ENCODE peak calls at places on chromosomes 1 and 21, in seven cellular contexts. One of them, this sample, is unnamed.

GRCh38 chr21:45875881-45876280 is 105.7 kb upstream of the COL6A1 start:
- DNase-seq in stomach: no peak
- DNase-seq in K562: no peak
- DNase-seq in H1: no peak
- DNase-seq in ovary: peak; percentile 5
- DNase-seq in suprapubic skin: peak; percentile 52
- DNase-seq in tibial nerve: no peak
- DNase-seq in this sample: peak; percentile 55

GRCh38 chr1:2233997-2234761 is 6.1 kb downstream of the SKI start:
- DNase-seq in K562: no peak
- DNase-seq in tibial nerve: peak; percentile 90
- DNase-seq in suprapubic skin: peak; percentile 96
- DNase-seq in H1: no peak
- DNase-seq in stomach: peak; percentile 77
- DNase-seq in ovary: peak; percentile 86
- DNase-seq in this sample: peak; percentile 98

GRCh38 chr1:164868990-164869389 is 310.0 kb downstream of the PBX1 start:
- DNase-seq in tibial nerve: no peak
- DNase-seq in suprapubic skin: no peak
- DNase-seq in K562: no peak
- DNase-seq in ovary: no peak
- DNase-seq in H1: no peak
- DNase-seq in stomach: no peak
- DNase-seq in this sample: no peak

GRCh38 chr1:232036161-232036942 is 409.8 kb downstream of the DISC1 start:
- DNase-seq in H1: no peak
- DNase-seq in tibial nerve: no peak
- DNase-seq in suprapubic skin: no peak
- DNase-seq in K562: no peak
- DNase-seq in stomach: no peak
- DNase-seq in ovary: no peak
- DNase-seq in this sample: no peak

GRCh38 chr1:234781241-234782056 is 171.5 kb upstream of the IRF2BP2 start:
- DNase-seq in K562: peak; percentile 59
- DNase-seq in tibial nerve: no peak
- DNase-seq in H1: no peak
- DNase-seq in suprapubic skin: no peak
- DNase-seq in stomach: no peak
- DNase-seq in ovary: no peak
- DNase-seq in this sample: peak; percentile 61

GRCh38 chr1:86396503-86396900 is 379 bp upstream of the ODF2L start:
- DNase-seq in tibial nerve: no peak
- DNase-seq in K562: no peak
- DNase-seq in ovary: no peak
- DNase-seq in H1: no peak
- DNase-seq in suprapubic skin: no peak
- DNase-seq in stomach: no peak
- DNase-seq in this sample: no peak

GRCh38 chr1:31396633-31397351 is 16.2 kb upstream of the SERINC2 start:
- DNase-seq in ovary: no peak
- DNase-seq in H1: no peak
- DNase-seq in stomach: no peak
- DNase-seq in K562: peak; percentile 40
- DNase-seq in tibial nerve: no peak
- DNase-seq in suprapubic skin: no peak
- DNase-seq in this sample: no peak

GRCh38 chr1:109788695-109789521 is 25.2 kb upstream of the EPS8L3 start:
- DNase-seq in K562: peak; percentile 72
- DNase-seq in H1: no peak
- DNase-seq in tibial nerve: no peak
- DNase-seq in stomach: peak; percentile 24
- DNase-seq in suprapubic skin: peak; percentile 49
- DNase-seq in ovary: no peak
- DNase-seq in this sample: peak; percentile 54

GRCh38 chr1:107551491-107551890 is 410.7 kb downstream of the NTNG1 start:
- DNase-seq in H1: no peak
- DNase-seq in stomach: no peak
- DNase-seq in ovary: no peak
- DNase-seq in K562: no peak
- DNase-seq in tibial nerve: no peak
- DNase-seq in suprapubic skin: no peak
- DNase-seq in this sample: no peak

GRCh38 chr1:61254629-61255323 is 172.4 kb downstream of the NFIA start:
- DNase-seq in suprapubic skin: peak; percentile 54
- DNase-seq in tibial nerve: peak; percentile 55
- DNase-seq in ovary: peak; percentile 52
- DNase-seq in H1: no peak
- DNase-seq in stomach: no peak
- DNase-seq in K562: no peak
- DNase-seq in this sample: peak; percentile 84

GRCh38 chr21:43192501-43193081 is 23.8 kb downstream of the CRYAA start:
- DNase-seq in suprapubic skin: peak; percentile 67
- DNase-seq in tibial nerve: peak; percentile 2
- DNase-seq in ovary: no peak
- DNase-seq in H1: no peak
- DNase-seq in K562: no peak
- DNase-seq in stomach: no peak
- DNase-seq in this sample: peak; percentile 39

GRCh38 chr1:182205378-182206022 is 144.0 kb upstream of the ZNF648 start:
- DNase-seq in K562: no peak
- DNase-seq in ovary: no peak
- DNase-seq in stomach: no peak
- DNase-seq in H1: no peak
- DNase-seq in tibial nerve: no peak
- DNase-seq in suprapubic skin: no peak
- DNase-seq in this sample: no peak

GRCh38 chr1:161824618-161825017 is 58.5 kb downstream of the ATF6 start:
- DNase-seq in H1: no peak
- DNase-seq in K562: no peak
- DNase-seq in stomach: no peak
- DNase-seq in ovary: no peak
- DNase-seq in tibial nerve: no peak
- DNase-seq in suprapubic skin: no peak
- DNase-seq in this sample: no peak

GRCh38 chr1:156927215-156928042 is 7.0 kb downstream of the LRRC71 start:
- DNase-seq in ovary: peak; percentile 59
- DNase-seq in suprapubic skin: no peak
- DNase-seq in tibial nerve: peak; percentile 62
- DNase-seq in H1: no peak
- DNase-seq in K562: peak; percentile 77
- DNase-seq in stomach: peak; percentile 75
- DNase-seq in this sample: peak; percentile 79

GRCh38 chr1:163824006-163824405 is 502.3 kb downstream of the NUF2 start:
- DNase-seq in ovary: peak; percentile 13
- DNase-seq in H1: no peak
- DNase-seq in stomach: no peak
- DNase-seq in K562: no peak
- DNase-seq in tibial nerve: peak; percentile 5
- DNase-seq in suprapubic skin: no peak
- DNase-seq in this sample: peak; percentile 66

GRCh38 chr21:29033301-29033700 is 8.8 kb downstream of the USP16 start:
- DNase-seq in ovary: no peak
- DNase-seq in K562: no peak
- DNase-seq in stomach: no peak
- DNase-seq in tibial nerve: no peak
- DNase-seq in H1: no peak
- DNase-seq in suprapubic skin: no peak
- DNase-seq in this sample: no peak

GRCh38 chr1:245785433-245785832 is 630.6 kb downstream of the KIF26B start:
- DNase-seq in suprapubic skin: no peak
- DNase-seq in stomach: no peak
- DNase-seq in tibial nerve: no peak
- DNase-seq in ovary: no peak
- DNase-seq in K562: no peak
- DNase-seq in H1: no peak
- DNase-seq in this sample: no peak

GRCh38 chr1:51235611-51236547 is at the start of gene RNF11:
- DNase-seq in K562: peak; percentile 96
- DNase-seq in suprapubic skin: peak; percentile 94
- DNase-seq in H1: peak; percentile 41
- DNase-seq in ovary: peak; percentile 96
- DNase-seq in stomach: peak; percentile 96
- DNase-seq in tibial nerve: peak; percentile 84
- DNase-seq in this sample: peak; percentile 97
- TF ChIP-seq EP300 in K562: peak; percentile 56
- TF ChIP-seq EP300 in suprapubic skin: no peak
- TF ChIP-seq EP300 in H1: no peak
- TF ChIP-seq EP300 in ovary: no peak
- TF ChIP-seq EP300 in stomach: peak; percentile 41
- TF ChIP-seq EP300 in tibial nerve: peak; percentile 96
- TF ChIP-seq EP300 in this sample: no peak

GRCh38 chr1:186987769-186988168 is 159.0 kb downstream of the PLA2G4A start:
- DNase-seq in stomach: no peak
- DNase-seq in suprapubic skin: no peak
- DNase-seq in tibial nerve: no peak
- DNase-seq in K562: no peak
- DNase-seq in ovary: no peak
- DNase-seq in H1: no peak
- DNase-seq in this sample: no peak
- TF ChIP-seq CTCF in stomach: no peak
- TF ChIP-seq CTCF in suprapubic skin: no peak
- TF ChIP-seq CTCF in tibial nerve: no peak
- TF ChIP-seq CTCF in K562: no peak
- TF ChIP-seq CTCF in ovary: no peak
- TF ChIP-seq CTCF in H1: no peak
- TF ChIP-seq CTCF in this sample: peak; percentile 7

GRCh38 chr1:27752372-27752771 is 20.6 kb upstream of the STX12 start:
- DNase-seq in ovary: no peak
- DNase-seq in K562: no peak
- DNase-seq in stomach: no peak
- DNase-seq in tibial nerve: no peak
- DNase-seq in H1: no peak
- DNase-seq in suprapubic skin: no peak
- DNase-seq in this sample: no peak
- H3K27me3 ChIP-seq in ovary: no peaks in the 10 kb centered on the region
- H3K27me3 ChIP-seq in K562: no peaks in the 10 kb centered on the region
- H3K27me3 ChIP-seq in stomach: no peaks in the 10 kb centered on the region
- H3K27me3 ChIP-seq in tibial nerve: no peaks in the 10 kb centered on the region
- H3K27me3 ChIP-seq in H1: no peaks in the 10 kb centered on the region
- H3K27me3 ChIP-seq in suprapubic skin: no peaks in the 10 kb centered on the region
- H3K27me3 ChIP-seq in this sample: no peaks in the 10 kb centered on the region

GRCh38 chr1:58905628-58906256 is 121.9 kb upstream of the JUN start:
- DNase-seq in H1: no peak
- DNase-seq in suprapubic skin: no peak
- DNase-seq in ovary: no peak
- DNase-seq in tibial nerve: no peak
- DNase-seq in stomach: no peak
- DNase-seq in K562: no peak
- DNase-seq in this sample: no peak

GRCh38 chr1:58904299-58905125 is 120.7 kb upstream of the JUN start:
- DNase-seq in tibial nerve: no peak
- DNase-seq in ovary: no peak
- DNase-seq in suprapubic skin: no peak
- DNase-seq in H1: no peak
- DNase-seq in stomach: no peak
- DNase-seq in K562: no peak
- DNase-seq in this sample: no peak

GRCh38 chr1:58902830-58903229 is 119.0 kb upstream of the JUN start:
- DNase-seq in K562: no peak
- DNase-seq in suprapubic skin: no peak
- DNase-seq in H1: no peak
- DNase-seq in ovary: no peak
- DNase-seq in tibial nerve: no peak
- DNase-seq in stomach: no peak
- DNase-seq in this sample: no peak

GRCh38 chr1:58905126-58905490 is 121.3 kb upstream of the JUN start:
- DNase-seq in stomach: no peak
- DNase-seq in suprapubic skin: no peak
- DNase-seq in tibial nerve: no peak
- DNase-seq in ovary: no peak
- DNase-seq in H1: no peak
- DNase-seq in K562: no peak
- DNase-seq in this sample: no peak

GRCh38 chr1:58903450-58904298 is 119.8 kb upstream of the JUN start:
- DNase-seq in tibial nerve: peak; percentile 89
- DNase-seq in ovary: peak; percentile 93
- DNase-seq in stomach: peak; percentile 95
- DNase-seq in suprapubic skin: peak; percentile 97
- DNase-seq in H1: no peak
- DNase-seq in K562: peak; percentile 66
- DNase-seq in this sample: peak; percentile 98
- TF ChIP-seq EP300 in tibial nerve: peak; percentile 97
- TF ChIP-seq EP300 in ovary: peak; percentile 54
- TF ChIP-seq EP300 in stomach: no peak
- TF ChIP-seq EP300 in suprapubic skin: no peak
- TF ChIP-seq EP300 in H1: no peak
- TF ChIP-seq EP300 in K562: no peak
- TF ChIP-seq EP300 in this sample: peak; percentile 72

DNA sequence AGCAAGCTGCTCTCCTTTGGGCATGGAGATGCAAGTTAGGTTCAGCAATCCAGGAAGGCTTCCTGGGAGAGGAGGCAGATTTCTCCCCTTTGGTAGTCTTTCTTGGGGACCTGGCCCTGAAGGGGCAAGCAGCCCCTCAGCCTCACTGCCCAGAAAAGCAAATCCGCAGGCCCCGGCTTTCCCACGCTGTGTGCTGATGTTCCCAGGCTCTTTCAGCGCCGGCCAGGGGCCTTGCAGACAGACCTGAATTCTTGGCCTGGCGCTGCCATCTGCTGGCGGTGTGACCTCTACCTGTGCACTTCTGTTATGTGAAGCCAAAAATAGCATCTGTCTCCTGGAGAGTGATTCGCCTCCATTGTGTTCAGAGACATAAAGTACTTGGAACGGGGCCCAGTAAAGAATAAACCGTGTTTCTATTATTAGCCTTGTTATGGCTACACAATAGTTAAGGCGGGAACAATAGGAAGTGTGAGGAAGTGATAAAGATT is 64.8 kb downstream of the ALPL start:
- DNase-seq in H1: peak; percentile 57
- DNase-seq in K562: peak; percentile 49
- DNase-seq in stomach: peak; percentile 80
- DNase-seq in tibial nerve: peak; percentile 53
- DNase-seq in ovary: peak; percentile 56
- DNase-seq in suprapubic skin: no peak
- DNase-seq in this sample: peak; percentile 77
- TF ChIP-seq CTCF in H1: peak; percentile 87
- TF ChIP-seq CTCF in K562: peak; percentile 75
- TF ChIP-seq CTCF in stomach: peak; percentile 48
- TF ChIP-seq CTCF in tibial nerve: peak; percentile 65
- TF ChIP-seq CTCF in ovary: peak; percentile 15
- TF ChIP-seq CTCF in suprapubic skin: no peak
- TF ChIP-seq CTCF in this sample: no peak